ENCODE peak calls at places on chromosomes 11 and 22, in nine cellular contexts. M, E, Z, H, C, B, P, A and F are unnamed samples.

GRCh38 chr11:40215605-40216004 is 1243.8 kb downstream of the LRRC4C start:
- DNase-seq in M (no peak), E (no peak), Z (no peak), H (no peak), C (no peak), B (no peak), P (no peak), A (no peak), F (no peak)

GRCh38 chr11:3796796-3797328 is 492 bp downstream of the NUP98 start:
- DNase-seq in M (no peak), E (no peak), Z (no peak), H (no peak), C (no peak), B (no peak), P (no peak), A (peak; percentile 28), F (no peak)

GRCh38 chr22:35231585-35232084 is 25.7 kb upstream of the HMGXB4 start:
- DNase-seq in M (no peak), E (peak; percentile 32), Z (peak; percentile 72), H (peak; percentile 70), C (peak; percentile 93), B (peak; percentile 18), P (peak; percentile 55), A (peak; percentile 69), F (peak; percentile 61)

GRCh38 chr11:116188350-116188749 is 584.4 kb downstream of the BUD13 start:
- DNase-seq in M (no peak), E (no peak), Z (no peak), H (no peak), C (no peak), B (no peak), P (no peak), A (no peak), F (no peak)

GRCh38 chr11:89327885-89328284 is 150.2 kb downstream of the TYR start:
- DNase-seq in M (no peak), E (no peak), Z (no peak), H (no peak), C (no peak), B (no peak), P (no peak), A (peak; percentile 52), F (no peak)

GRCh38 chr11:28877366-28877765 is 769.2 kb downstream of the METTL15 start:
- DNase-seq in M (no peak), E (no peak), Z (no peak), H (no peak), C (no peak), B (no peak), P (no peak), A (peak; percentile 57), F (no peak)

GRCh38 chr11:278001-278951 is at the start of gene NLRP6:
- DNase-seq in M (peak; percentile 57), E (peak; percentile 20), Z (no peak), H (no peak), C (peak; percentile 35), B (peak; percentile 2), P (no peak), A (no peak), F (peak; percentile 84)

GRCh38 chr11:65424200-65425104 is 1.9 kb downstream of the NEAT1 start:
- DNase-seq in M (peak; percentile 77), E (no peak), Z (peak; percentile 55), H (no peak), C (peak; percentile 53), B (peak; percentile 54), P (peak; percentile 54), A (peak; percentile 34), F (no peak)

GRCh38 chr11:47514825-47515647 is 37.9 kb downstream of the CELF1 start:
- DNase-seq in M (no peak), E (no peak), Z (no peak), H (no peak), C (no peak), B (no peak), P (peak; percentile 95), A (peak; percentile 73), F (peak; percentile 86)

GRCh38 chr11:119856681-119857485 is 127.9 kb upstream of the NECTIN1 start:
- DNase-seq in M (no peak), E (no peak), Z (no peak), H (no peak), C (no peak), B (no peak), P (no peak), A (no peak), F (no peak)

GRCh38 chr11:112440518-112440917 is 179.9 kb upstream of the PLET1 start:
- DNase-seq in M (no peak), E (no peak), Z (no peak), H (no peak), C (peak; percentile 85), B (no peak), P (no peak), A (no peak), F (no peak)
- TF ChIP-seq CTCF in M (no peak), E (no peak), Z (no peak), H (no peak), C (peak; percentile 90), B (no peak), P (no peak), A (peak; percentile 9), F (peak; percentile 36)

DNA sequence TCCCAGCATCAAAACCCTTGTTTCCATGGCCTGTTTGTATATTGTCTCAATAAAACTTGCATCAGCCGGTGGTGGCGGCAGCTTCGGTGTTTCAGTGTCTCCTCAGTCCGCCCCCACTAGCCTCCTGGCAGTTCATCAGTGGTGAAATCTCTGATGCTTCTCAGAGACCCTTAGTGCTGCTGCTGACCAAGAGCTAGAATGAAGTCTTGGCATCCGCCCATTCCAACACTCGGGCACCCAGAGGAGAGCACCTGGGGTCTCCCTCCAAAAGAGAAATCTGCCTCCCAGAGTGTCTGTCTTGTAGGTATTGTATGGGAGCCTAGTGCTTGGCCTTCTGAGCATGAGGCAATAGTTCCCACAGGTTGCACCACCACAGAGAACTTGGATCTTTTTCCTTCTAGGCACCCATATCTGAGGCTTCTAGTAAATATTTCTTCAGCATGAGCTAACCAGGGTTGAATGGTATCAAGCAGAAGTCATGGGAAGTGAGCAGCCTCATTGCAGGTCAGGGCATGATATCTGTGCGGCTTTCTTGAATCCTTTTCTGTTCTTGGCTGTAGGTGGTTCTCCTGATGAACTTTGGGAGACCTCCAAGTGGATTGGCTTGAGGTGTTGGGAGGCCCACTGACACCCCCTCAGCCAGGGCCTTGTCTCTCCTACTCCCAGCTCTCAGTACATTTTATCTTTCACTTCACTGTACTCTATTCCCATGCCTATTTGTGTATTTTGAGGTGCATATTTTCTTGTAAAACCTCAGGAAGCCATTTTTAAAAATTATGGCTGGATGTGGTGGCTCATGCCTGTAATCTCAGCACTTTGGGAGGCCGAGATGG is 13.2 kb upstream of the AIFM3 start:
- DNase-seq in M (peak; percentile 66), E (no peak), Z (no peak), H (peak; percentile 37), C (no peak), B (no peak), P (peak; percentile 47), A (peak; percentile 98), F (peak; percentile 51)
- H3K4me3 ChIP-seq in M (no peak overlapping the region), E (no peak overlapping the region), Z (no peak overlapping the region), H (no peak overlapping the region), C (no peak overlapping the region), B (no peak overlapping the region), P (no peak overlapping the region), A (no peak overlapping the region), F (no peak overlapping the region)

GRCh38 chr22:37319469-37319868 is 37.2 kb downstream of the CYTH4 start:
- DNase-seq in M (no peak), E (no peak), Z (no peak), H (no peak), C (no peak), B (no peak), P (no peak), A (no peak), F (no peak)

GRCh38 chr22:37316875-37317371 is 34.6 kb downstream of the CYTH4 start:
- DNase-seq in M (peak; percentile 86), E (peak; percentile 76), Z (peak; percentile 77), H (no peak), C (peak; percentile 93), B (peak; percentile 78), P (peak; percentile 88), A (peak; percentile 83), F (peak; percentile 97)

GRCh38 chr22:37316405-37316804 is 34.1 kb downstream of the CYTH4 start:
- DNase-seq in M (no peak), E (no peak), Z (no peak), H (no peak), C (no peak), B (no peak), P (no peak), A (no peak), F (no peak)

GRCh38 chr22:37317698-37318210 is 35.4 kb downstream of the CYTH4 start:
- DNase-seq in M (no peak), E (no peak), Z (no peak), H (no peak), C (no peak), B (no peak), P (no peak), A (peak; percentile 62), F (no peak)

DNA sequence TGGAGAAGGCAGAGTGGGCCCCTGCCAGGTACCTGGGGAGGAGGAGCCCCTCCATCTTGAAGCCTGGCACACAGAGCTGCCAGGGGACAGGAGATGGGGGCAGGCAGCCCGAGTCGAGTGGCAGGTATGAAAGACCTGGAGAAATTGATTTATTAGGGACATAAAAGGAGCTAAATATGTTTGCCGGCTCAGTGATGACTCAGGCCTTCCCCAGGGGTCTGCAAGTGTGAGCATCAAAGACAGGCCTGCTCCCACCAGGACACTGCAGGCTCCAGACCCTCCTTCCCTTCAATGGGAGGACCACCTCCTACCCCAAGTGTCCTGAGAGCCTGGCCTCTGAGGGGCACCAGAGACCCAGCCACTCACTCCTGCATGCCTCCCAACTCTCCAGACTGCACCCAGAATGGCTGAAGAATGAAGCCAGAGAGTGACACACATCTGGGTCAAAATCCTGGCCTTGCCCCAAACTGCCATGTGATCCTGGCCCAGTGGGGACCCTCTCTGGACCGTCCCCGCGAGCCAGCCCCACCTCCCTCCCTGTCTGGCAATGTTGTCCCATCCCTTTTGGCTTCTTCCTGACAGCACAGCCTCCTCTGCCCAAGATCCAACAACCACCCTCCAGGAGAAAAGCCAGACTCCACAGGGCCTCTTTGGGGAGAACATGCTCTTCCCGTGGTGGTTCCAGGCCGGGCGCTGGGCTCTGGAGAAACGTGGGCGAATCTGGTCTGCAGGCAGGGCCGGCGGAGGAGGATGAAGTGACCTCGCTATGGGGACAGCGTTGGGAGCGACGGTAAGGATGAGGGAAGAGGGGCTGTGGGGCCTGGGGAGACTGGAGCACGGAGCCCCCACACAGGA is 36.2 kb downstream of the CYTH4 start:
- DNase-seq in M (no peak), E (no peak), Z (no peak), H (no peak), C (no peak), B (no peak), P (no peak), A (no peak), F (peak; percentile 87)
- TF ChIP-seq CTCF in M (no peak), E (no peak), Z (no peak), H (no peak), C (peak; percentile 29), B (no peak), P (peak; percentile 36), A (no peak), F (no peak)

DNA sequence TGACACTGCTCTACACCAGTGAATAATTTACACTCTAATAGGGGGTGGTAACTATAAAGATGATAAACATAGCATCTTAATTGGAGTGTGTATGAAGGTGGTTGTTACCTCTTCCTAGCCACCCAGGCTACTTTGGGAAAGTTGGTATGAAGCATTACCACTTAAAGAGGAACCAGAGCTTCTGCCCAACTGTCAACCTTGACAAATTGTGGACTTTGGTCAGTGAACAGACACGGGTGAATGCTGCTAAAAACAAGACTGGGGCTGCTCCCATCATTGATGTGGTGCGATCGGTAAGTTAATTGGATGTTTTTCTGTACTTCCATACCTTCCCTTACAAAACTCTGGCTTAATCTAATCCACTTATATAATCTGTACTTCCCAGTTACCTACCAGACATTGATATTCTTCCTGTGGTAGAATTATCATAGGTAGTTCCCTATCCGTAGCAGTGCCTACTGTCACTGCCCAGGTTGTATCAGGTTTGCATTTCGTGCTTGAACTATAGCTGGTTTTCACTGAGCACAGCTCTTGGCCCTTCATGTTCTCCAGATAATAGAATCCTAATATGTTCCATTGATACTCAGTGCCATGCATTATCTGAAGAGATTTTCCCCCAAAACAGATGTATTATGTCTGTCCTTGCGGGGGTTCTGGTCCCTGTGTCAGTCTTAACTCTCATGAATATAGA is 2.2 kb downstream of the RPL27A start:
- DNase-seq in M (no peak), E (no peak), Z (no peak), H (no peak), C (no peak), B (no peak), P (no peak), A (no peak), F (no peak)
- H3K4me3 ChIP-seq in M (no peak overlapping the region), E (peak overlapping the region; percentile 94), Z (no peak overlapping the region), H (no peak overlapping the region), C (peak overlapping the region; percentile 100), B (no peak overlapping the region), P (no peak overlapping the region), A (no peak overlapping the region), F (peak overlapping the region; percentile 100)